ENCODE peak calls at places on chromosomes 3 and 15, in six cellular contexts. U is NCI-H446 treated with DMSO at 0.1 percent for 48 hours, T is HS-5, Z is H9, R is renal cortical epithelial cell, Q is A172. L is an unnamed sample.

GRCh38 chr3:197606468-197606867 is 50.7 kb upstream of the BDH1 start:
- DNase-seq in T (no peak), Z (no peak), R (no peak), U (no peak), Q (no peak), L (no peak)

GRCh38 chr3:102229062-102229655 is 205.7 kb upstream of the ZPLD1 start:
- DNase-seq in Q (peak; percentile 75), T (peak; percentile 67), R (peak; percentile 76), U (peak; percentile 33), Z (peak; percentile 81), L (peak; percentile 36)

GRCh38 chr15:56353119-56353518 is 12.1 kb upstream of the TEX9 start:
- DNase-seq in Z (no peak), T (no peak), Q (no peak), R (no peak), U (no peak), L (no peak)

GRCh38 chr15:73655724-73656123 is 22.5 kb upstream of the NPTN start:
- DNase-seq in Z (no peak), Q (no peak), U (no peak), R (no peak), T (no peak), L (no peak)

GRCh38 chr3:101414121-101414520 is 93.7 kb upstream of the IMPG2 start:
- DNase-seq in Z (no peak), U (no peak), T (no peak), Q (no peak), R (no peak), L (no peak)

GRCh38 chr3:57949344-57949743 is 58.9 kb upstream of the FLNB start:
- DNase-seq in Q (no peak), U (no peak), Z (no peak), T (no peak), R (no peak), L (no peak)

GRCh38 chr3:10312391-10312790 is 8.5 kb downstream of the SEC13 start:
- DNase-seq in Q (no peak), U (no peak), T (no peak), R (no peak), Z (no peak), L (no peak)

GRCh38 chr15:71735013-71735757 is 75.2 kb upstream of the NR2E3 start:
- DNase-seq in T (no peak), U (no peak), Q (no peak), Z (no peak), R (no peak), L (no peak)

GRCh38 chr3:48347500-48347899 is 14.0 kb upstream of the SPINK8 start:
- DNase-seq in Q (no peak), R (no peak), T (no peak), U (no peak), Z (no peak), L (no peak)

GRCh38 chr3:133880886-133881455 is 14.7 kb downstream of the RAB6B start:
- DNase-seq in Z (peak; percentile 7), T (no peak), Q (no peak), U (no peak), R (no peak), L (no peak)

GRCh38 chr3:127669541-127670228 is 3.1 kb upstream of the ABTB1 start:
- DNase-seq in T (no peak), U (no peak), Z (no peak), Q (no peak), R (no peak), L (no peak)

GRCh38 chr3:142445816-142446254 is 2.0 kb downstream of the XRN1 start:
- DNase-seq in Z (no peak), T (no peak), U (no peak), Q (peak; percentile 16), R (peak; percentile 33), L (no peak)

GRCh38 chr3:184156522-184156955 is 1.4 kb downstream of the DVL3 start:
- DNase-seq in Q (peak; percentile 27), Z (peak; percentile 41), U (no peak), T (no peak), R (no peak), L (no peak)

GRCh38 chr3:58588030-58588614 is 10.9 kb upstream of the FAM107A start:
- DNase-seq in Z (peak; percentile 64), R (peak; percentile 27), T (no peak), U (no peak), Q (no peak), L (no peak)

GRCh38 chr3:175150812-175151411 is 291.8 kb downstream of the NAALADL2 start:
- DNase-seq in Q (peak; percentile 14), R (peak; percentile 84), Z (no peak), T (no peak), U (no peak), L (peak; percentile 80)

GRCh38 chr3:123640311-123641083 is 55.6 kb upstream of the HACD2 start:
- DNase-seq in U (no peak), T (no peak), Z (no peak), R (peak; percentile 36), Q (no peak), L (no peak)

GRCh38 chr3:124117486-124117885 is 125.6 kb upstream of the ROPN1 start:
- DNase-seq in Z (no peak), U (peak; percentile 62), Q (peak; percentile 76), T (peak; percentile 58), R (peak; percentile 22), L (no peak)

GRCh38 chr3:50529996-50530706 is 26.7 kb upstream of the CACNA2D2 start:
- DNase-seq in Z (peak; percentile 46), Q (no peak), R (no peak), T (no peak), U (no peak), L (no peak)

GRCh38 chr3:134242649-134243637 is 7.7 kb downstream of the RYK start:
- DNase-seq in R (peak; percentile 94), T (peak; percentile 83), Z (no peak), Q (peak; percentile 74), U (no peak), L (peak; percentile 66)

GRCh38 chr15:52559583-52559982 is 9.2 kb downstream of the ARPP19 start:
- DNase-seq in U (no peak), Q (no peak), T (no peak), R (no peak), Z (no peak), L (no peak)

GRCh38 chr15:61034793-61035710 is 194.1 kb downstream of the RORA start:
- DNase-seq in Q (no peak), R (peak; percentile 47), T (no peak), U (no peak), Z (no peak), L (no peak)

GRCh38 chr3:140093742-140094141 is 158.8 kb downstream of the CLSTN2 start:
- DNase-seq in R (peak; percentile 93), U (peak; percentile 99), Z (no peak), Q (peak; percentile 82), T (no peak), L (no peak)

GRCh38 chr15:55256281-55257013 is 33.2 kb downstream of the RAB27A start:
- DNase-seq in R (no peak), Q (no peak), U (no peak), Z (no peak), T (no peak), L (no peak)

L was measured in keratinocyte.